ENCODE peak calls at places on chromosomes 12 and 14, in four cellular contexts. V is fibroblast of lung, E is mucosa of gallbladder, I is AML-193. Y is an unnamed sample.

GRCh38 chr14:76073732-76074131 is 78.0 kb upstream of the GPATCH2L start:
- DNase-seq in E (no peak), I (no peak), V (no peak), Y (no peak)

GRCh38 chr14:92397140-92397815 is 74.3 kb downstream of the SLC24A4 start:
- DNase-seq in I (no peak), E (no peak), V (peak), Y (no peak)

GRCh38 chr12:65948320-65949008 is 124.2 kb downstream of the HMGA2 start:
- DNase-seq in V (peak), I (no peak), E (peak), Y (no peak)

GRCh38 chr12:33514893-33515292 is 75.3 kb upstream of the SYT10 start:
- DNase-seq in V (no peak), E (no peak), I (peak), Y (no peak)

GRCh38 chr14:104680056-104680805 is 9.2 kb upstream of the INF2 start:
- DNase-seq in I (no peak), E (peak), V (peak), Y (peak)

GRCh38 chr12:19301223-19301622 is 138.1 kb upstream of the AEBP2 start:
- DNase-seq in I (no peak), V (no peak), E (no peak), Y (no peak)

GRCh38 chr12:72684491-72684890 is 412.3 kb downstream of the TRHDE start:
- DNase-seq in V (no peak), I (no peak), E (no peak), Y (no peak)

GRCh38 chr14:51071851-51072250 is 23.1 kb downstream of the TRIM9 start:
- DNase-seq in E (no peak), I (no peak), V (peak), Y (no peak)

GRCh38 chr12:132259872-132260695 is 69.3 kb downstream of the GALNT9 start:
- DNase-seq in E (no peak), V (no peak), I (no peak), Y (no peak)

GRCh38 chr12:981176-981828 is 9.7 kb upstream of the ERC1 start:
- DNase-seq in E (no peak), V (peak), I (no peak), Y (no peak)

GRCh38 chr14:102028733-102029132 is 58.1 kb downstream of the HSP90AA1 start:
- DNase-seq in V (peak), I (no peak), E (no peak), Y (no peak)

GRCh38 chr12:103495783-103496456 is at the start of gene C12orf42:
- DNase-seq in E (no peak), V (no peak), I (no peak), Y (peak)

GRCh38 chr12:96197503-96198272 is 3.5 kb downstream of the ELK3 start:
- DNase-seq in I (no peak), E (no peak), V (peak), Y (no peak)

GRCh38 chr12:95790912-95791849 is 617 bp upstream of the NTN4 start:
- DNase-seq in I (no peak), V (peak), E (no peak), Y (peak)

GRCh38 chr14:30541318-30541717 is 17.6 kb upstream of the G2E3 start:
- DNase-seq in E (no peak), I (no peak), V (peak), Y (no peak)

GRCh38 chr14:87772854-87773253 is 220.1 kb downstream of the GALC start:
- DNase-seq in I (no peak), V (no peak), E (no peak), Y (no peak)

GRCh38 chr12:96170762-96171161 is 23.4 kb upstream of the ELK3 start:
- DNase-seq in E (no peak), V (no peak), I (no peak), Y (no peak)

GRCh38 chr12:7241404-7242005 is 52.0 kb downstream of the PEX5 start:
- DNase-seq in I (peak), V (peak), E (no peak), Y (no peak)

GRCh38 chr12:116247377-116247776 is 30.1 kb downstream of the MED13L start:
- DNase-seq in I (no peak), E (peak), V (peak), Y (no peak)

GRCh38 chr12:52206309-52207040 is 14.7 kb upstream of the KRT80 start:
- DNase-seq in I (no peak), E (no peak), V (no peak), Y (no peak)

GRCh38 chr14:34064349-34064748 is 113.5 kb upstream of the EGLN3 start:
- DNase-seq in I (no peak), V (peak), E (peak), Y (no peak)

GRCh38 chr12:57089259-57090245 is 638 bp downstream of the NAB2 start:
- DNase-seq in V (peak), I (peak), E (peak), Y (peak)

GRCh38 chr12:19967486-19967885 is 400.9 kb upstream of the PDE3A start:
- DNase-seq in I (no peak), E (peak), V (peak), Y (no peak)

GRCh38 chr14:91177073-91177796 is 63.4 kb downstream of the DGLUCY start:
- DNase-seq in I (peak), V (peak), E (peak), Y (peak)

GRCh38 chr12:98211914-98212695 is 303.3 kb upstream of the TMPO start:
- DNase-seq in E (no peak), I (no peak), V (peak), Y (no peak)

GRCh38 chr12:91687052-91688017 is 458.3 kb downstream of the BTG1 start:
- DNase-seq in V (peak), I (peak), E (no peak), Y (no peak)

GRCh38 chr12:87425942-87426554 is 603.2 kb downstream of the C12orf50 start:
- DNase-seq in I (no peak), E (no peak), V (peak), Y (no peak)

GRCh38 chr12:75526655-75527511 is 15.5 kb upstream of the KRR1 start:
- DNase-seq in E (no peak), I (peak), V (peak), Y (no peak)

GRCh38 chr14:70077005-70077404 is 111.7 kb downstream of the SLC8A3 start:
- DNase-seq in V (no peak), I (no peak), E (no peak), Y (no peak)